ENCODE peak calls at places on chromosomes 16 and 17, in four cellular contexts. T is K562, C is HCT116, O is HepG2. Y is an unnamed sample.

GRCh38 chr16:27902551-27902950 is 161.0 kb downstream of the GSG1L start:
- DNase-seq in O (no peak), T (no peak), C (no peak), Y (no peak)

GRCh38 chr17:78996781-78997201 is 12.8 kb downstream of the CANT1 start:
- DNase-seq in C (no peak), T (no peak), O (no peak), Y (no peak)

GRCh38 chr17:21357696-21358095 is 18.5 kb upstream of the KCNJ12 start:
- DNase-seq in T (no peak), C (no peak), O (no peak), Y (no peak)

GRCh38 chr17:3827124-3827773 is 18.8 kb downstream of the NCBP3 start:
- DNase-seq in O (peak; percentile 79), T (peak; percentile 39), C (peak; percentile 58), Y (peak; percentile 43)

GRCh38 chr17:3773511-3773910 is 27.5 kb downstream of the ITGAE start:
- DNase-seq in T (no peak), O (no peak), C (no peak), Y (no peak)

GRCh38 chr17:73017653-73018052 is 74.8 kb downstream of the SLC39A11 start:
- DNase-seq in T (no peak), O (no peak), C (no peak), Y (no peak)

GRCh38 chr16:19840524-19841110 is 44.0 kb downstream of the GPRC5B start:
- DNase-seq in C (no peak), O (no peak), T (no peak), Y (no peak)

GRCh38 chr16:965487-965886 is 5.3 kb downstream of the LMF1 start:
- DNase-seq in C (no peak), T (no peak), O (no peak), Y (no peak)

GRCh38 chr17:348692-349425 is 3.7 kb downstream of the RPH3AL start:
- DNase-seq in O (peak; percentile 81), C (no peak), T (no peak), Y (no peak)
- TF ChIP-seq REST in O (no peak), C (no peak), T (no peak), Y (no peak)

GRCh38 chr17:27657620-27658019 is 26.6 kb downstream of the LGALS9 start:
- DNase-seq in T (no peak), O (no peak), C (no peak), Y (no peak)
- TF ChIP-seq TCF7L2 in T (no peak), O (no peak), C (no peak), Y (no peak)

DNA sequence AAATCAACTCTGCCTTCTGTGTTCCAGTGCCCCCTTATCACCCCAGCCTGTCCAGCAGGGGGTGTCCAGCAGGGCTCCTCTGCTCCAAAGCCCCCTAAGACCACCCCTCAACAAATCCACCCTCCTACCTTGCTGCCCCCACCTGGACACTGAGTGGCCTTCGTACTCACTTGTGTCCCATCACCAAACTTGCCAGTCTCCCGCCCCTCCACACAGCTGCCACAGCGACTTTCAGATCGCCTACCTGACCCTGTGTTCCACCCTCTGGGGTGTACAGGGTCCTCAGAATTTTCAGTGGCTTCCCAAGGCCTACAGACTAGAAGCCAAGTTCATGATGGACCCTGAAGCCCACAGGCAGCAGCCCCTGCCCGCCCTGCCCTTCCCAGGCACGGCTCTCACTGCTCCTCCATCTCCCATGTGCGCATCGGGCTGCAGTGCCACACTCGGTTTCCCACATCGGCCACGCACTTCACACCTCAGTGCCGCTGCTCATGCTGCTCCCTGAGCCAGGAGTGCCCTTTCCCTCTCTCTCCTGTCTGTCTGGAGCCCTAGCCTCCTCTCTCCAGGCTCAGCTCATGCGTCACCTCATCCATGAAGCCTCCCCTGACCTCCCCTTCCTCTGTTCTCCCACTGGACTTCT is 11.8 kb downstream of the KCNH6 start:
- DNase-seq in T (no peak), C (no peak), O (no peak), Y (no peak)
- H3K4me3 ChIP-seq in T (no peak overlapping the region), C (no peak overlapping the region), O (no peak overlapping the region), Y (no peak overlapping the region)

GRCh38 chr16:71557299-71557698 is 19.6 kb downstream of the TAT start:
- DNase-seq in T (no peak), O (no peak), C (no peak), Y (no peak)

GRCh38 chr16:71555230-71555891 is 21.5 kb downstream of the TAT start:
- DNase-seq in C (no peak), O (no peak), T (no peak), Y (no peak)

GRCh38 chr16:71562552-71562951 is 14.3 kb downstream of the TAT start:
- DNase-seq in T (no peak), C (no peak), O (no peak), Y (no peak)

GRCh38 chr16:71559855-71560254 is 17.0 kb downstream of the TAT start:
- DNase-seq in O (peak; percentile 44), C (no peak), T (no peak), Y (no peak)

DNA sequence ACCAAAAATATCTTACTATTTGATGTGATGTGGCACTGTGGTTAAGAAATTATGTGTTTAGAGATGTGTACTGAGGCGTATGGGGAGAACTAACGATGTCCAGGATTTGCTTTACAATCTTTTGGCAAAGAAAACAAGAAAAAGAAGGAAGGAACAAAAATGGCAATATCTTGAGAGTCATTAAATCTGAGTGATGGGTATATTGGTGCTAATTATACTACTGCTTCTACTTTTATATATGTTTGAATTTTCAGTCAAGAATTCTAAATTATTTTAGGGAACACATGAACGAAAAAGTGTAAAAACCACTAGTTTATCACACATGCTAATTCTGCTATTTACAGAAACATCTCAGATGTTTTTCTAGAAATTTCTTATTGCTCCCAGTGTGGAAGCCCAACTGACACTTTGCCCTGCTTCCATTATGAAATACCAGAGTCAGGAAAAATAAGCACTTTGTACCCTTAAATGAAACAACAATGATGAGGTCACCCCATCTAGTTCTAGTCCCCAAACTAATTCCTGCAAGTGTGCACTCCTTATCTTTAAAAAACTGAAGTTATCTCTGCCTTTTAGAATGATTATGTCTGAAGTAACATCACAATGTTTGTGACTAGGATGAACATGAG is 18.8 kb downstream of the TAT start:
- DNase-seq in O (peak; percentile 71), C (no peak), T (no peak), Y (no peak)
- TF ChIP-seq REST in O (no peak), C (no peak), T (no peak), Y (no peak)

GRCh38 chr17:82349287-82349701 is 9.8 kb upstream of the TEX19 start:
- DNase-seq in C (no peak), T (no peak), O (no peak), Y (no peak)

GRCh38 chr17:82351254-82351712 is 7.8 kb upstream of the TEX19 start:
- DNase-seq in T (no peak), C (no peak), O (no peak), Y (no peak)

GRCh38 chr17:82348866-82349265 is 10.2 kb upstream of the TEX19 start:
- DNase-seq in T (no peak), O (no peak), C (no peak), Y (no peak)

GRCh38 chr17:82351713-82352488 is 7.1 kb upstream of the TEX19 start:
- DNase-seq in O (peak; percentile 89), T (peak; percentile 72), C (peak; percentile 91), Y (peak; percentile 58)

GRCh38 chr17:82350182-82351030 is 8.6 kb upstream of the TEX19 start:
- DNase-seq in T (peak; percentile 46), C (peak; percentile 56), O (no peak), Y (no peak)
- TF ChIP-seq TCF7L2 in T (no peak), C (no peak), O (no peak), Y (no peak)

Y was measured in Panc1.